ENCODE peak calls at places on chromosomes 4 and X, in ten cellular contexts. One of them, this sample, is unnamed.

GRCh38 chrX:63930140-63930539 is 145.1 kb upstream of the ARHGEF9 start:
- DNase-seq in GM23338: peak; percentile 61
- DNase-seq in left ventricle myocardium inferior: no peak
- DNase-seq in naive thymus-derived CD4-positive, alpha-beta T cell: no peak
- DNase-seq in stomach: no peak
- DNase-seq in PC-3: peak; percentile 14
- DNase-seq in heart right ventricle: no peak
- DNase-seq in kidney: no peak
- DNase-seq in Peyer's patch: no peak
- DNase-seq in IMR-90: no peak
- DNase-seq in this sample: no peak

GRCh38 chrX:16368696-16369095 is 201.4 kb downstream of the MAGEB17 start:
- DNase-seq in GM23338: no peak
- DNase-seq in left ventricle myocardium inferior: no peak
- DNase-seq in naive thymus-derived CD4-positive, alpha-beta T cell: no peak
- DNase-seq in stomach: no peak
- DNase-seq in PC-3: no peak
- DNase-seq in heart right ventricle: no peak
- DNase-seq in kidney: no peak
- DNase-seq in Peyer's patch: no peak
- DNase-seq in IMR-90: no peak
- DNase-seq in this sample: no peak

GRCh38 chrX:110146521-110146920 is 143.6 kb downstream of the TMEM164 start:
- DNase-seq in GM23338: peak; percentile 65
- DNase-seq in left ventricle myocardium inferior: no peak
- DNase-seq in naive thymus-derived CD4-positive, alpha-beta T cell: no peak
- DNase-seq in stomach: no peak
- DNase-seq in PC-3: peak; percentile 72
- DNase-seq in heart right ventricle: no peak
- DNase-seq in kidney: no peak
- DNase-seq in Peyer's patch: no peak
- DNase-seq in IMR-90: peak; percentile 48
- DNase-seq in this sample: peak; percentile 46

GRCh38 chr4:15344041-15344440 is 83.8 kb upstream of the C1QTNF7 start:
- DNase-seq in GM23338: no peak
- DNase-seq in left ventricle myocardium inferior: no peak
- DNase-seq in naive thymus-derived CD4-positive, alpha-beta T cell: no peak
- DNase-seq in stomach: no peak
- DNase-seq in PC-3: no peak
- DNase-seq in heart right ventricle: no peak
- DNase-seq in kidney: no peak
- DNase-seq in Peyer's patch: no peak
- DNase-seq in IMR-90: peak; percentile 96
- DNase-seq in this sample: no peak

GRCh38 chr4:184856277-184856609 is 30.5 kb upstream of the ACSL1 start:
- DNase-seq in GM23338: no peak
- DNase-seq in left ventricle myocardium inferior: no peak
- DNase-seq in naive thymus-derived CD4-positive, alpha-beta T cell: no peak
- DNase-seq in stomach: no peak
- DNase-seq in PC-3: no peak
- DNase-seq in heart right ventricle: no peak
- DNase-seq in kidney: no peak
- DNase-seq in Peyer's patch: no peak
- DNase-seq in IMR-90: no peak
- DNase-seq in this sample: no peak

GRCh38 chrX:71514367-71515038 is 18.4 kb upstream of the OGT start:
- DNase-seq in GM23338: no peak
- DNase-seq in left ventricle myocardium inferior: no peak
- DNase-seq in naive thymus-derived CD4-positive, alpha-beta T cell: no peak
- DNase-seq in stomach: no peak
- DNase-seq in PC-3: no peak
- DNase-seq in heart right ventricle: no peak
- DNase-seq in kidney: no peak
- DNase-seq in Peyer's patch: no peak
- DNase-seq in IMR-90: no peak
- DNase-seq in this sample: no peak

GRCh38 chr4:82891728-82892466 is 944 bp upstream of the SEC31A start:
- DNase-seq in GM23338: peak; percentile 24
- DNase-seq in left ventricle myocardium inferior: no peak
- DNase-seq in naive thymus-derived CD4-positive, alpha-beta T cell: no peak
- DNase-seq in stomach: no peak
- DNase-seq in PC-3: no peak
- DNase-seq in heart right ventricle: no peak
- DNase-seq in kidney: no peak
- DNase-seq in Peyer's patch: no peak
- DNase-seq in IMR-90: peak; percentile 35
- DNase-seq in this sample: no peak

GRCh38 chr4:130632731-130633604 is 1537.0 kb downstream of the C4orf33 start:
- DNase-seq in GM23338: peak; percentile 2
- DNase-seq in left ventricle myocardium inferior: no peak
- DNase-seq in naive thymus-derived CD4-positive, alpha-beta T cell: no peak
- DNase-seq in stomach: no peak
- DNase-seq in PC-3: no peak
- DNase-seq in heart right ventricle: no peak
- DNase-seq in kidney: no peak
- DNase-seq in Peyer's patch: no peak
- DNase-seq in IMR-90: no peak
- DNase-seq in this sample: no peak

GRCh38 chr4:77959566-77960338 is 97.1 kb downstream of the MRPL1 start:
- DNase-seq in GM23338: peak; percentile 82
- DNase-seq in left ventricle myocardium inferior: no peak
- DNase-seq in naive thymus-derived CD4-positive, alpha-beta T cell: no peak
- DNase-seq in stomach: no peak
- DNase-seq in PC-3: peak; percentile 64
- DNase-seq in heart right ventricle: no peak
- DNase-seq in kidney: no peak
- DNase-seq in Peyer's patch: no peak
- DNase-seq in IMR-90: peak; percentile 57
- DNase-seq in this sample: peak; percentile 64

GRCh38 chr4:110010797-110011196 is 98.1 kb downstream of the EGF start:
- DNase-seq in GM23338: no peak
- DNase-seq in left ventricle myocardium inferior: no peak
- DNase-seq in naive thymus-derived CD4-positive, alpha-beta T cell: no peak
- DNase-seq in stomach: no peak
- DNase-seq in PC-3: no peak
- DNase-seq in heart right ventricle: no peak
- DNase-seq in kidney: no peak
- DNase-seq in Peyer's patch: no peak
- DNase-seq in IMR-90: no peak
- DNase-seq in this sample: no peak

GRCh38 chr4:110009526-110009925 is 96.8 kb downstream of the EGF start:
- DNase-seq in GM23338: no peak
- DNase-seq in left ventricle myocardium inferior: no peak
- DNase-seq in naive thymus-derived CD4-positive, alpha-beta T cell: no peak
- DNase-seq in stomach: no peak
- DNase-seq in PC-3: no peak
- DNase-seq in heart right ventricle: no peak
- DNase-seq in kidney: no peak
- DNase-seq in Peyer's patch: no peak
- DNase-seq in IMR-90: no peak
- DNase-seq in this sample: no peak

GRCh38 chr4:110005461-110006056 is 92.9 kb downstream of the EGF start:
- DNase-seq in GM23338: peak; percentile 82
- DNase-seq in left ventricle myocardium inferior: no peak
- DNase-seq in naive thymus-derived CD4-positive, alpha-beta T cell: no peak
- DNase-seq in stomach: no peak
- DNase-seq in PC-3: peak; percentile 72
- DNase-seq in heart right ventricle: no peak
- DNase-seq in kidney: no peak
- DNase-seq in Peyer's patch: no peak
- DNase-seq in IMR-90: peak; percentile 78
- DNase-seq in this sample: no peak

GRCh38 chr4:110007217-110007616 is 94.5 kb downstream of the EGF start:
- DNase-seq in GM23338: no peak
- DNase-seq in left ventricle myocardium inferior: no peak
- DNase-seq in naive thymus-derived CD4-positive, alpha-beta T cell: no peak
- DNase-seq in stomach: no peak
- DNase-seq in PC-3: no peak
- DNase-seq in heart right ventricle: no peak
- DNase-seq in kidney: no peak
- DNase-seq in Peyer's patch: no peak
- DNase-seq in IMR-90: no peak
- DNase-seq in this sample: no peak

GRCh38 chr4:110008540-110008939 is 95.9 kb downstream of the EGF start:
- DNase-seq in GM23338: no peak
- DNase-seq in left ventricle myocardium inferior: no peak
- DNase-seq in naive thymus-derived CD4-positive, alpha-beta T cell: no peak
- DNase-seq in stomach: no peak
- DNase-seq in PC-3: no peak
- DNase-seq in heart right ventricle: no peak
- DNase-seq in kidney: no peak
- DNase-seq in Peyer's patch: no peak
- DNase-seq in IMR-90: no peak
- DNase-seq in this sample: no peak
- H3K27ac ChIP-seq in GM23338: no peak overlapping the region
- H3K27ac ChIP-seq in left ventricle myocardium inferior: no peak overlapping the region
- H3K27ac ChIP-seq in naive thymus-derived CD4-positive, alpha-beta T cell: no peak overlapping the region
- H3K27ac ChIP-seq in stomach: no peak overlapping the region
- H3K27ac ChIP-seq in PC-3: no peak overlapping the region
- H3K27ac ChIP-seq in heart right ventricle: no peak overlapping the region
- H3K27ac ChIP-seq in kidney: no peak overlapping the region
- H3K27ac ChIP-seq in Peyer's patch: no peak overlapping the region
- H3K27ac ChIP-seq in IMR-90: no peak overlapping the region
- H3K27ac ChIP-seq in this sample: no peak overlapping the region

DNA sequence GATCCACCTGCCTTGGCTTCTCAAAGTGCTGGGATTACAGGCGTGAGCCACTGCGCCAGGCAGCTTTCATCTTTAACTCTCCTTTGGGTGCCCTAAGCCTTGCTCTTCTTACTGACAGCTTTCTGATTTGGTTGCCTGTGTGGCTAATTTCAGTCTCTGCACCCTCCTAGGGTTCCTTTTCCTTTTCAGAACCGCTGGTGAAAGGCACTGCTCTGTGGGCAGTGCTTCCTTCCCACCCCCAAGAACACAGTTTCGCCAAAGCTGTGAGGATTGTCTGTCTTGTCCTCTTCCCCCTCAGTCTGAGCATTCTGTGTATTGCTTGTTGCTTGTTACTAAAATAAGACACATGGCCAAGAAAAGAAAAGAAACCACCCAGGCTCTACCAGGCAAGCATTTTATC is 101.4 kb upstream of the FRMPD3 start:
- DNase-seq in GM23338: no peak
- DNase-seq in left ventricle myocardium inferior: no peak
- DNase-seq in naive thymus-derived CD4-positive, alpha-beta T cell: no peak
- DNase-seq in stomach: no peak
- DNase-seq in PC-3: no peak
- DNase-seq in heart right ventricle: no peak
- DNase-seq in kidney: no peak
- DNase-seq in Peyer's patch: no peak
- DNase-seq in IMR-90: no peak
- DNase-seq in this sample: no peak
- H3K4me1 ChIP-seq in GM23338: no peaks in the 10 kb centered on the region
- H3K4me1 ChIP-seq in left ventricle myocardium inferior: no peaks in the 10 kb centered on the region
- H3K4me1 ChIP-seq in naive thymus-derived CD4-positive, alpha-beta T cell: no peaks in the 10 kb centered on the region
- H3K4me1 ChIP-seq in stomach: no peaks in the 10 kb centered on the region
- H3K4me1 ChIP-seq in PC-3: no peaks in the 10 kb centered on the region
- H3K4me1 ChIP-seq in heart right ventricle: no peaks in the 10 kb centered on the region
- H3K4me1 ChIP-seq in kidney: no peaks in the 10 kb centered on the region
- H3K4me1 ChIP-seq in Peyer's patch: no peaks in the 10 kb centered on the region
- H3K4me1 ChIP-seq in IMR-90: no peaks in the 10 kb centered on the region
- H3K4me1 ChIP-seq in this sample: no peaks in the 10 kb centered on the region

GRCh38 chr4:74714731-74715130 is 79.6 kb downstream of the BTC start:
- DNase-seq in GM23338: no peak
- DNase-seq in left ventricle myocardium inferior: no peak
- DNase-seq in naive thymus-derived CD4-positive, alpha-beta T cell: no peak
- DNase-seq in stomach: no peak
- DNase-seq in PC-3: no peak
- DNase-seq in heart right ventricle: no peak
- DNase-seq in kidney: no peak
- DNase-seq in Peyer's patch: no peak
- DNase-seq in IMR-90: no peak
- DNase-seq in this sample: no peak
- H3K27ac ChIP-seq in GM23338: no peak overlapping the region
- H3K27ac ChIP-seq in left ventricle myocardium inferior: no peak overlapping the region
- H3K27ac ChIP-seq in naive thymus-derived CD4-positive, alpha-beta T cell: no peak overlapping the region
- H3K27ac ChIP-seq in stomach: peak overlapping the region; percentile 25
- H3K27ac ChIP-seq in PC-3: no peak overlapping the region
- H3K27ac ChIP-seq in heart right ventricle: no peak overlapping the region
- H3K27ac ChIP-seq in kidney: no peak overlapping the region
- H3K27ac ChIP-seq in Peyer's patch: no peak overlapping the region
- H3K27ac ChIP-seq in IMR-90: no peak overlapping the region
- H3K27ac ChIP-seq in this sample: no peak overlapping the region

GRCh38 chrX:39749135-39749534 is 348.6 kb downstream of the BCOR start:
- DNase-seq in GM23338: no peak
- DNase-seq in left ventricle myocardium inferior: no peak
- DNase-seq in naive thymus-derived CD4-positive, alpha-beta T cell: no peak
- DNase-seq in stomach: no peak
- DNase-seq in PC-3: no peak
- DNase-seq in heart right ventricle: no peak
- DNase-seq in kidney: no peak
- DNase-seq in Peyer's patch: no peak
- DNase-seq in IMR-90: no peak
- DNase-seq in this sample: no peak

GRCh38 chrX:39750798-39751197 is 347.0 kb downstream of the BCOR start:
- DNase-seq in GM23338: no peak
- DNase-seq in left ventricle myocardium inferior: no peak
- DNase-seq in naive thymus-derived CD4-positive, alpha-beta T cell: no peak
- DNase-seq in stomach: no peak
- DNase-seq in PC-3: no peak
- DNase-seq in heart right ventricle: no peak
- DNase-seq in kidney: no peak
- DNase-seq in Peyer's patch: no peak
- DNase-seq in IMR-90: no peak
- DNase-seq in this sample: no peak

GRCh38 chrX:39749728-39750127 is 348.0 kb downstream of the BCOR start:
- DNase-seq in GM23338: peak; percentile 51
- DNase-seq in left ventricle myocardium inferior: no peak
- DNase-seq in naive thymus-derived CD4-positive, alpha-beta T cell: no peak
- DNase-seq in stomach: no peak
- DNase-seq in PC-3: no peak
- DNase-seq in heart right ventricle: no peak
- DNase-seq in kidney: no peak
- DNase-seq in Peyer's patch: no peak
- DNase-seq in IMR-90: no peak
- DNase-seq in this sample: no peak

GRCh38 chrX:39752820-39753219 is 344.9 kb downstream of the BCOR start:
- DNase-seq in GM23338: no peak
- DNase-seq in left ventricle myocardium inferior: no peak
- DNase-seq in naive thymus-derived CD4-positive, alpha-beta T cell: no peak
- DNase-seq in stomach: peak; percentile 32
- DNase-seq in PC-3: peak; percentile 30
- DNase-seq in heart right ventricle: no peak
- DNase-seq in kidney: no peak
- DNase-seq in Peyer's patch: no peak
- DNase-seq in IMR-90: peak; percentile 29
- DNase-seq in this sample: no peak

DNA sequence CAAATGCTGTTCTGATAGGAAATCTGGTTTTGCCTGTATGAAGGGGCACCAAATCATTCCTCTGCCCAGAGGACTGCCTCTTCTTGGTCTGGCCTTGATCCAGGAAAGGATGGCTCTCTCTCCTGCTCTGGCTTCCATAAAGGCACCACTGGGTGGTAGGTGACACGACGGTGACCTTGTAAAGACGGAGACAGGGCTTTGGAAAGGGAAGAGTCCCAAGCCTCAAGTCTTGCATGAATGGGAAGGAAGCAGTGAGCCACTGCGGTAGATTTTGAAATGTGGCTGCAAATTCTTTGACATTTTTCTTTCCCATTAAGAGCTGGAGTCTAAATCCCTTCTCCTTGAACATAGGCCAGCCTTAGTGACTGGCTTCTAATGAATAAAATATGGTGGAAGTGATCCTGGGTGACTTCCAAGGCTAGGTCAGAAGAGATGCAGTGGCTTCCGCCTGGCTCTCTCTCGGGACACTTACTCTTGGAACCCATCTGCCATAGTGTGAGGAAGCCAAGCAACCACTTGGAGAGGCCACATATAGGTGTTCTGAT is 347.4 kb downstream of the BCOR start:
- DNase-seq in GM23338: no peak
- DNase-seq in left ventricle myocardium inferior: no peak
- DNase-seq in naive thymus-derived CD4-positive, alpha-beta T cell: no peak
- DNase-seq in stomach: no peak
- DNase-seq in PC-3: no peak
- DNase-seq in heart right ventricle: no peak
- DNase-seq in kidney: no peak
- DNase-seq in Peyer's patch: no peak
- DNase-seq in IMR-90: no peak
- DNase-seq in this sample: no peak
- H3K4me1 ChIP-seq in GM23338: no peaks in the 10 kb centered on the region
- H3K4me1 ChIP-seq in left ventricle myocardium inferior: peaks cover 20% of the 10 kb centered on the region
- H3K4me1 ChIP-seq in naive thymus-derived CD4-positive, alpha-beta T cell: peaks cover 3% of the 10 kb centered on the region
- H3K4me1 ChIP-seq in stomach: peaks cover 6% of the 10 kb centered on the region
- H3K4me1 ChIP-seq in PC-3: peaks cover 12% of the 10 kb centered on the region
- H3K4me1 ChIP-seq in heart right ventricle: no peaks in the 10 kb centered on the region
- H3K4me1 ChIP-seq in kidney: peaks cover 8% of the 10 kb centered on the region
- H3K4me1 ChIP-seq in Peyer's patch: no peaks in the 10 kb centered on the region
- H3K4me1 ChIP-seq in IMR-90: peaks cover 2% of the 10 kb centered on the region
- H3K4me1 ChIP-seq in this sample: no peaks in the 10 kb centered on the region